ENCODE peak calls at places on chromosome 11, in six cellular contexts. One of them, this sample, is unnamed.

GRCh38 chr11:2390871-2391662 is 9.5 kb upstream of the TSSC4 start:
- DNase-seq in AG04450: peak; percentile 42
- DNase-seq in breast epithelium: no peak
- DNase-seq in pancreas: peak; percentile 74
- DNase-seq in testis: peak; percentile 50
- DNase-seq in sigmoid colon: peak; percentile 95
- DNase-seq in this sample: no peak

GRCh38 chr11:86068138-86068861 is 584 bp downstream of the PICALM start:
- DNase-seq in AG04450: no peak
- DNase-seq in breast epithelium: peak; percentile 51
- DNase-seq in pancreas: peak; percentile 78
- DNase-seq in testis: peak; percentile 69
- DNase-seq in sigmoid colon: peak; percentile 79
- DNase-seq in this sample: peak; percentile 36

GRCh38 chr11:66958232-66958955 is at the start of gene PC:
- DNase-seq in AG04450: peak; percentile 100
- DNase-seq in breast epithelium: peak; percentile 100
- DNase-seq in pancreas: peak; percentile 100
- DNase-seq in testis: peak; percentile 100
- DNase-seq in sigmoid colon: peak; percentile 100
- DNase-seq in this sample: peak; percentile 100

GRCh38 chr11:30908272-30908671 is 322.1 kb upstream of the MPPED2 start:
- DNase-seq in AG04450: no peak
- DNase-seq in breast epithelium: no peak
- DNase-seq in pancreas: no peak
- DNase-seq in testis: no peak
- DNase-seq in sigmoid colon: no peak
- DNase-seq in this sample: no peak

GRCh38 chr11:55658031-55658573 is 3.9 kb upstream of the OR4C6 start:
- DNase-seq in AG04450: no peak
- DNase-seq in breast epithelium: no peak
- DNase-seq in pancreas: no peak
- DNase-seq in testis: no peak
- DNase-seq in sigmoid colon: no peak
- DNase-seq in this sample: no peak

GRCh38 chr11:60900673-60901404 is 5.5 kb downstream of the PRPF19 start:
- DNase-seq in AG04450: no peak
- DNase-seq in breast epithelium: no peak
- DNase-seq in pancreas: no peak
- DNase-seq in testis: peak; percentile 80
- DNase-seq in sigmoid colon: peak; percentile 63
- DNase-seq in this sample: no peak

GRCh38 chr11:126462422-126462821 is 106.9 kb downstream of the ST3GAL4 start:
- DNase-seq in AG04450: no peak
- DNase-seq in breast epithelium: no peak
- DNase-seq in pancreas: no peak
- DNase-seq in testis: no peak
- DNase-seq in sigmoid colon: no peak
- DNase-seq in this sample: no peak

GRCh38 chr11:69442012-69442806 is 39.3 kb upstream of the LINC01488 start:
- DNase-seq in AG04450: no peak
- DNase-seq in breast epithelium: no peak
- DNase-seq in pancreas: peak; percentile 6
- DNase-seq in testis: no peak
- DNase-seq in sigmoid colon: peak; percentile 46
- DNase-seq in this sample: no peak

GRCh38 chr11:27237641-27238040 is 125.4 kb downstream of the CCDC34 start:
- DNase-seq in AG04450: no peak
- DNase-seq in breast epithelium: no peak
- DNase-seq in pancreas: no peak
- DNase-seq in testis: no peak
- DNase-seq in sigmoid colon: peak; percentile 68
- DNase-seq in this sample: no peak

GRCh38 chr11:34266090-34266912 is 91.5 kb downstream of the ABTB2 start:
- DNase-seq in AG04450: peak; percentile 84
- DNase-seq in breast epithelium: no peak
- DNase-seq in pancreas: no peak
- DNase-seq in testis: peak; percentile 43
- DNase-seq in sigmoid colon: peak; percentile 76
- DNase-seq in this sample: no peak

GRCh38 chr11:32331792-32332191 is 103.5 kb downstream of the WT1 start:
- DNase-seq in AG04450: no peak
- DNase-seq in breast epithelium: no peak
- DNase-seq in pancreas: no peak
- DNase-seq in testis: no peak
- DNase-seq in sigmoid colon: no peak
- DNase-seq in this sample: no peak

GRCh38 chr11:32333335-32333991 is 101.9 kb downstream of the WT1 start:
- DNase-seq in AG04450: peak; percentile 4
- DNase-seq in breast epithelium: peak; percentile 55
- DNase-seq in pancreas: peak; percentile 85
- DNase-seq in testis: peak; percentile 91
- DNase-seq in sigmoid colon: peak; percentile 72
- DNase-seq in this sample: no peak

GRCh38 chr11:32331098-32331497 is 104.2 kb downstream of the WT1 start:
- DNase-seq in AG04450: no peak
- DNase-seq in breast epithelium: no peak
- DNase-seq in pancreas: no peak
- DNase-seq in testis: peak; percentile 38
- DNase-seq in sigmoid colon: no peak
- DNase-seq in this sample: no peak

GRCh38 chr11:32332990-32333334 is 102.4 kb downstream of the WT1 start:
- DNase-seq in AG04450: no peak
- DNase-seq in breast epithelium: no peak
- DNase-seq in pancreas: no peak
- DNase-seq in testis: peak; percentile 37
- DNase-seq in sigmoid colon: no peak
- DNase-seq in this sample: no peak

DNA sequence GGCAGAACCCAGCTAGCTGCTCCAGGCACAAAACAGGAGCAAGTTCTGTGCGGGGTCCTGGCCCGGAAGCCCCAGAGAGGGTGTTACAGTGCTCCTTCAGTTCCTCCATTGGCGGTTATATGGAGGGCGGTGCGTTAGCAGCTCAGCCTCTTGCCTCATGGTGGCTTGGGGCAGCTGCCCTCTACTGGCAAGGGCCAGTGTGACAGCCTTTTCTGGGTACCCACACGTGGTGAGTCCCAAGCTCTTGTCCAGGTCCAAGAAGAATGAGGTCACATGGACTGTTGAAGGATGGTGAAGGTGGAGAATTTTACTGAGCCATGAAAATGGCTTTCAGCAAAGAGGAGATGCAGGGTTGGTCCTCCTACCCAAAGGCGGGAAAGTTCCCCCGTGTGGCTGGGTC is 100.5 kb downstream of the WT1 start:
- DNase-seq in AG04450: no peak
- DNase-seq in breast epithelium: no peak
- DNase-seq in pancreas: no peak
- DNase-seq in testis: peak; percentile 53
- DNase-seq in sigmoid colon: no peak
- DNase-seq in this sample: no peak
- H3K4me3 ChIP-seq in AG04450: no peak overlapping the region
- H3K4me3 ChIP-seq in breast epithelium: no peak overlapping the region
- H3K4me3 ChIP-seq in pancreas: no peak overlapping the region
- H3K4me3 ChIP-seq in testis: no peak overlapping the region
- H3K4me3 ChIP-seq in sigmoid colon: no peak overlapping the region
- H3K4me3 ChIP-seq in this sample: no peak overlapping the region

GRCh38 chr11:124327775-124328174 is 7.8 kb upstream of the OR8D2 start:
- DNase-seq in AG04450: no peak
- DNase-seq in breast epithelium: no peak
- DNase-seq in pancreas: no peak
- DNase-seq in testis: no peak
- DNase-seq in sigmoid colon: no peak
- DNase-seq in this sample: no peak
- H3K27ac ChIP-seq in AG04450: no peak overlapping the region
- H3K27ac ChIP-seq in breast epithelium: no peak overlapping the region
- H3K27ac ChIP-seq in pancreas: no peak overlapping the region
- H3K27ac ChIP-seq in testis: no peak overlapping the region
- H3K27ac ChIP-seq in sigmoid colon: no peak overlapping the region
- H3K27ac ChIP-seq in this sample: no peak overlapping the region

GRCh38 chr11:93784935-93785360 is 866 bp downstream of the MED17 start:
- DNase-seq in AG04450: no peak
- DNase-seq in breast epithelium: no peak
- DNase-seq in pancreas: no peak
- DNase-seq in testis: no peak
- DNase-seq in sigmoid colon: no peak
- DNase-seq in this sample: no peak
- TF ChIP-seq CTCF in AG04450: no peak
- TF ChIP-seq CTCF in breast epithelium: no peak
- TF ChIP-seq CTCF in pancreas: no peak
- TF ChIP-seq CTCF in testis: no peak
- TF ChIP-seq CTCF in sigmoid colon: no peak
- TF ChIP-seq CTCF in this sample: no peak

DNA sequence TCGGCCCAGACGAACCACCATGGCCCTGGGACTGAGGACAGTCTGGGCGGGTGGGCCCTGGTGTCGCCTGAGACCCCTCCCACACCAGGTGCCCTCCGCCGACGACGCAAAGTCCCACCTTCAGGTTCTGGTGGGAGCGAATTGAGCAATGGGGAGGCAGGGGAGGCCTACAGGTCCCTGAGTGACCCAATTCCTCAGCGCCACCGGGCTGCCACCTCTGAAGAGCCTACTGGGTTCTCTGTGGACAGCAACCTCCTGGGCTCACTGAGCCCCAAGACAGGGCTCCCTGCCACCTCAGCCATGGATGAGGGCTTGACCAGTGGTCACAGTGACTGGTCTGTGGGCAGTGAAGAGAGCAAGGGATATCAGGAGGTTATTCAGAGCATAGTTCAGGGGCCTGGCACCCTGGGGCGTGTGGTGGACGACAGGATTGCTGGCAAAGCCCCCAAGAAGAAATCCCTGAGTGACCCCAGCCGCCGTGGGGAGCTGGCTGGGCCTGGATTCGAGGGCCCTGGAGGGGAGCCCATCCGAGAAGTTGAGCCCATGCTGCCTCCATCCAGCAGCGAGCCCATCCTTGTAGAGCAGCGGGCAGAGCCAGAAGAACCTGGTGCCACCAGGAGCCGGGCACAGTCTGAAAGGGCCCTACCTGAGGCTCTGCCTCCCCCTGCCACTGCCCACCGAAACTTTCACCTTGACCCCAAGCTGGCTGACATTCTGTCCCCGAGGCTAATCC is 2.8 kb downstream of the ARHGEF17 start:
- DNase-seq in AG04450: no peak
- DNase-seq in breast epithelium: no peak
- DNase-seq in pancreas: no peak
- DNase-seq in testis: no peak
- DNase-seq in sigmoid colon: peak; percentile 67
- DNase-seq in this sample: no peak
- H3K4me3 ChIP-seq in AG04450: peak overlapping the region; percentile 77
- H3K4me3 ChIP-seq in breast epithelium: peak overlapping the region; percentile 81
- H3K4me3 ChIP-seq in pancreas: no peak overlapping the region
- H3K4me3 ChIP-seq in testis: peak overlapping the region; percentile 33
- H3K4me3 ChIP-seq in sigmoid colon: peak overlapping the region; percentile 59
- H3K4me3 ChIP-seq in this sample: no peak overlapping the region

DNA sequence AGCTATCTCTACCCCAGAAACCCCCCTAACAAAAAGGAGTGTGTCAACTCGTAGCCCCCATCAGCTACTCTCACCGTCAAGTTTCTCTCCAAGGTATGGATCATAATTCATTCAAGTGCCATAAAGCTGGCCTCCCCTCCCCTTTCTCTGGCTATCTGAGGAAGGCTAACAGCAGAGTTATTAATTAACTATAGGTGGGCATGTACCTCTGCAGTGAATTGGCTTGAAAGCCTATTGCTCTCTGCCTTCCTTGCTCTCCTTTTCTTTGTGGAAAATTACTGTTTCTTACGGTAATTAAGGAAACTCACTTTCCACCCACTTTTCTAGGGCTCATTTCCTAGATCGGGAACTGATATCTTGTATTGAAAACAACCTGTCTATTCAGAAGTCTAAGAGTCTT is 14.1 kb downstream of the POLA2 start:
- DNase-seq in AG04450: no peak
- DNase-seq in breast epithelium: no peak
- DNase-seq in pancreas: no peak
- DNase-seq in testis: no peak
- DNase-seq in sigmoid colon: peak; percentile 30
- DNase-seq in this sample: no peak
- H3K27ac ChIP-seq in AG04450: peak overlapping the region; percentile 65
- H3K27ac ChIP-seq in breast epithelium: no peak overlapping the region
- H3K27ac ChIP-seq in pancreas: peak overlapping the region; percentile 38
- H3K27ac ChIP-seq in testis: no peak overlapping the region
- H3K27ac ChIP-seq in sigmoid colon: peak overlapping the region; percentile 32
- H3K27ac ChIP-seq in this sample: no peak overlapping the region